ENCODE peak calls at places on chromosome 17, in four cellular contexts. One of them, this sample, is unnamed.

GRCh38 chr17:49016775-49017463 is 19.7 kb downstream of the IGF2BP1 start:
- DNase-seq in body of pancreas: peak
- DNase-seq in B cell: no peak
- DNase-seq in transverse colon: peak
- DNase-seq in this sample: no peak

GRCh38 chr17:17718251-17718650 is 37.0 kb downstream of the RAI1 start:
- DNase-seq in body of pancreas: no peak
- DNase-seq in B cell: no peak
- DNase-seq in transverse colon: no peak
- DNase-seq in this sample: no peak

GRCh38 chr17:31604936-31605335 is 213.5 kb downstream of the RAB11FIP4 start:
- DNase-seq in body of pancreas: no peak
- DNase-seq in B cell: no peak
- DNase-seq in transverse colon: no peak
- DNase-seq in this sample: no peak

GRCh38 chr17:83154311-83155127 is 75.1 kb downstream of the METRNL start:
- DNase-seq in B cell: no peak
- DNase-seq in transverse colon: no peak
- DNase-seq in body of pancreas: no peak
- DNase-seq in this sample: peak

GRCh38 chr17:40017422-40018080 is 2.3 kb downstream of the CSF3 start:
- DNase-seq in transverse colon: no peak
- DNase-seq in body of pancreas: no peak
- DNase-seq in B cell: no peak
- DNase-seq in this sample: no peak

GRCh38 chr17:40515491-40516041 is 14.1 kb upstream of the TNS4 start:
- DNase-seq in B cell: no peak
- DNase-seq in body of pancreas: no peak
- DNase-seq in transverse colon: no peak
- DNase-seq in this sample: no peak

GRCh38 chr17:31525801-31526549 is 134.5 kb downstream of the RAB11FIP4 start:
- DNase-seq in transverse colon: no peak
- DNase-seq in B cell: no peak
- DNase-seq in body of pancreas: no peak
- DNase-seq in this sample: no peak

GRCh38 chr17:78819402-78819801 is 21.2 kb downstream of the USP36 start:
- DNase-seq in body of pancreas: no peak
- DNase-seq in transverse colon: no peak
- DNase-seq in B cell: no peak
- DNase-seq in this sample: no peak

GRCh38 chr17:2022647-2023046 is 2.5 kb downstream of the RTN4RL1 start:
- DNase-seq in body of pancreas: no peak
- DNase-seq in transverse colon: no peak
- DNase-seq in B cell: no peak
- DNase-seq in this sample: no peak

GRCh38 chr17:74513987-74514631 is 17.2 kb downstream of the CD300LB start:
- DNase-seq in transverse colon: no peak
- DNase-seq in body of pancreas: no peak
- DNase-seq in B cell: no peak
- DNase-seq in this sample: peak

GRCh38 chr17:61574542-61575351 is 16.3 kb downstream of the NACA2 start:
- DNase-seq in B cell: no peak
- DNase-seq in body of pancreas: peak
- DNase-seq in transverse colon: no peak
- DNase-seq in this sample: no peak

GRCh38 chr17:37605081-37605480 is 4.1 kb downstream of the SYNRG start:
- DNase-seq in B cell: no peak
- DNase-seq in transverse colon: no peak
- DNase-seq in body of pancreas: no peak
- DNase-seq in this sample: no peak

GRCh38 chr17:45230410-45230786 is 8.7 kb downstream of the FMNL1 start:
- DNase-seq in transverse colon: no peak
- DNase-seq in B cell: peak
- DNase-seq in body of pancreas: no peak
- DNase-seq in this sample: no peak

GRCh38 chr17:39759204-39759603 is 21.5 kb downstream of the GRB7 start:
- DNase-seq in transverse colon: no peak
- DNase-seq in B cell: no peak
- DNase-seq in body of pancreas: no peak
- DNase-seq in this sample: no peak

GRCh38 chr17:82358467-82359350 is at the start of gene TEX19:
- DNase-seq in body of pancreas: no peak
- DNase-seq in transverse colon: no peak
- DNase-seq in B cell: no peak
- DNase-seq in this sample: no peak

GRCh38 chr17:11031787-11032186 is 193.9 kb upstream of the PIRT start:
- DNase-seq in body of pancreas: no peak
- DNase-seq in B cell: no peak
- DNase-seq in transverse colon: no peak
- DNase-seq in this sample: no peak
- TF ChIP-seq CTCF in body of pancreas: no peak
- TF ChIP-seq CTCF in B cell: no peak
- TF ChIP-seq CTCF in transverse colon: no peak
- TF ChIP-seq CTCF in this sample: no peak

GRCh38 chr17:41959336-41960095 is 7.1 kb upstream of the CNP start:
- DNase-seq in transverse colon: no peak
- DNase-seq in B cell: no peak
- DNase-seq in body of pancreas: peak
- DNase-seq in this sample: no peak
- TF ChIP-seq CTCF in transverse colon: no peak
- TF ChIP-seq CTCF in B cell: no peak
- TF ChIP-seq CTCF in body of pancreas: peak
- TF ChIP-seq CTCF in this sample: no peak

GRCh38 chr17:58960068-58960467 is 146.6 kb downstream of the TRIM37 start:
- DNase-seq in transverse colon: no peak
- DNase-seq in body of pancreas: peak
- DNase-seq in B cell: no peak
- DNase-seq in this sample: no peak
- TF ChIP-seq CTCF in transverse colon: no peak
- TF ChIP-seq CTCF in body of pancreas: no peak
- TF ChIP-seq CTCF in B cell: no peak
- TF ChIP-seq CTCF in this sample: no peak

DNA sequence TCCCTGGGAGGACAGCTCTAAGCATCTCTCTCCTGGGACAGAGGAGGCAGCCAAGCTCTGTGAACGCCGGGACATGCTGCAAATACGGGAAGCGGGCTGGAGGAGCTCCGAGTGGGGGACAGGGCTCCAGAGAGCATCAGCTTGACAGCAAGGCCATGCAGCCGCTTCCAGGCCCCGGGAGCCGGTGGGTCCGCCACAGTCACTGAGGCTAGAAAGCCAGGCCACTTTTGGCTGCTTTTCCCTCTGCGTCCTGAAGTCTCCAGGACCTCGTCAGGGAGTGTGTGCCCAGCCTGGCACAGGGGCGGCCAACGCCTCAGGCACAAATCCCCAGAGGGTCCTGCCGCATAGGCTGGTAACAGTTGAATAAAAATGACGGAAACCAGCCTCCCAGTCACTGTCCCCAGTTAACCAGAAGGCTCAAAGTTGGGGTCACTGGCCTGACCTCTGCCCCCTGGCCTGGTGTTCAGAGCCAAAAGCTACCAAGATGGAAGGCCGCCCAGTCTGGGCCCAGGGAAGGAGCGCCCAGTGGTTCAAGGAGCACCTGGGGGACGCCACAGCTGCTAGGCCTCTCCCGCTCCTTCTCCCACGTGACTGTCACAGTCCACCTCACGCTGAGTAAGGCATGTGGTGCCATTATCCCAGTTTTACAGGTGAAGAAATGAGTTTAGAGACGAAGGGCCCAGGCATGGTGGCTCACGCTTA is 3.2 kb upstream of the TRIM65 start:
- DNase-seq in transverse colon: no peak
- DNase-seq in body of pancreas: no peak
- DNase-seq in B cell: no peak
- DNase-seq in this sample: no peak
- TF ChIP-seq CTCF in transverse colon: no peak
- TF ChIP-seq CTCF in body of pancreas: no peak
- TF ChIP-seq CTCF in B cell: no peak
- TF ChIP-seq CTCF in this sample: no peak

GRCh38 chr17:55177159-55177913 is 87.4 kb upstream of the HLF start:
- DNase-seq in transverse colon: no peak
- DNase-seq in body of pancreas: no peak
- DNase-seq in B cell: no peak
- DNase-seq in this sample: no peak
- TF ChIP-seq CTCF in transverse colon: no peak
- TF ChIP-seq CTCF in body of pancreas: no peak
- TF ChIP-seq CTCF in B cell: no peak
- TF ChIP-seq CTCF in this sample: no peak

GRCh38 chr17:27860971-27861669 is 32.0 kb downstream of the LYRM9 start:
- DNase-seq in B cell: no peak
- DNase-seq in body of pancreas: no peak
- DNase-seq in transverse colon: no peak
- DNase-seq in this sample: no peak

GRCh38 chr17:27855454-27855853 is 37.7 kb downstream of the LYRM9 start:
- DNase-seq in body of pancreas: no peak
- DNase-seq in B cell: no peak
- DNase-seq in transverse colon: peak
- DNase-seq in this sample: no peak

GRCh38 chr17:27861979-27862378 is 31.2 kb downstream of the LYRM9 start:
- DNase-seq in body of pancreas: no peak
- DNase-seq in transverse colon: peak
- DNase-seq in B cell: no peak
- DNase-seq in this sample: no peak

GRCh38 chr17:27856676-27857429 is 36.3 kb downstream of the LYRM9 start:
- DNase-seq in transverse colon: no peak
- DNase-seq in body of pancreas: no peak
- DNase-seq in B cell: no peak
- DNase-seq in this sample: no peak

DNA sequence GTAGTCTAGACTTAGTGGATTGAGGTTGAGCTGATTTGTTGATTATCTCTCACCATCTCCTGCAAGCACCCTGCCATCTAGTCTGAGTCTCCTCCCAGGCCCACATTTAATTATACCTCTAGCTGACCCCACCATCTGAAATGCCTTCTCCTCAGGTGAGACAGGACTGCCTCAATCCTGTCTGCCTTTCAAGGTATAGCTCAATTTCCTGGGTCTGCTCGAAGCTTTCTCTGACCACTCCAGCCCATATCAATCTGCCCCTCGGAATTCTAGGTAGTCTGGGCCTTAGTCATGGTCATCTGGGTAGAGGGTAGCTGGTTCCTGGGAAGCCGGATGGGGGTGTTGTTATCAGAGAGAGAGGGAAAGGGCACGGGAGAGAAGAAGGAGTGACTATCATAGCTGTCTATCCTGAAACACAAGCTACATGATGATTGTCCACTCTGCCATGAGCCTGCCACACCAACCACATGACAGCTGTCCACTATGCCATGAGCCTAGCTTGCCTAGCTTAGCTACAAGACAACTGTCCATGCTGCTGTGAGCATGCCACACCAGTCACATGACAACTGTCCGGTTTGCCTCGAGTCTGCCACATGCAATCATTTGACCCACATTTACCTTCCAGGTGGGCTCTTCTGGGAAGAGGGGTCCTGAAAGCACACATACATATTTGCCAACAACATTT is 34.4 kb downstream of the LYRM9 start:
- DNase-seq in B cell: no peak
- DNase-seq in body of pancreas: no peak
- DNase-seq in transverse colon: no peak
- DNase-seq in this sample: no peak
- TF ChIP-seq CTCF in B cell: no peak
- TF ChIP-seq CTCF in body of pancreas: no peak
- TF ChIP-seq CTCF in transverse colon: no peak
- TF ChIP-seq CTCF in this sample: no peak

GRCh38 chr17:80478487-80479245 is 2.3 kb upstream of the NPTX1 start:
- DNase-seq in body of pancreas: no peak
- DNase-seq in transverse colon: no peak
- DNase-seq in B cell: no peak
- DNase-seq in this sample: no peak

GRCh38 chr17:80479246-80479566 is 2.8 kb upstream of the NPTX1 start:
- DNase-seq in B cell: no peak
- DNase-seq in transverse colon: no peak
- DNase-seq in body of pancreas: no peak
- DNase-seq in this sample: no peak

GRCh38 chr17:80475949-80476876 is at the start of gene NPTX1:
- DNase-seq in transverse colon: no peak
- DNase-seq in B cell: peak
- DNase-seq in body of pancreas: no peak
- DNase-seq in this sample: no peak

GRCh38 chr17:80476877-80477646 is 655 bp upstream of the NPTX1 start:
- DNase-seq in body of pancreas: no peak
- DNase-seq in transverse colon: no peak
- DNase-seq in B cell: peak
- DNase-seq in this sample: no peak

GRCh38 chr17:80477647-80478478 is 1.5 kb upstream of the NPTX1 start:
- DNase-seq in B cell: peak
- DNase-seq in transverse colon: peak
- DNase-seq in body of pancreas: no peak
- DNase-seq in this sample: no peak
- TF ChIP-seq CTCF in B cell: no peak
- TF ChIP-seq CTCF in transverse colon: peak
- TF ChIP-seq CTCF in body of pancreas: no peak
- TF ChIP-seq CTCF in this sample: no peak